ENCODE peak calls at places on chromosomes 11 and 22, in five cellular contexts. H is PC-3, P is fibroblast of lung, U is lower lobe of right lung, V is stomach. Q is an unnamed sample.

GRCh38 chr11:122071680-122072321 is 44.2 kb downstream of the BLID start:
- DNase-seq in U (no peak), V (no peak), P (peak), H (no peak), Q (no peak)

GRCh38 chr11:3134218-3134621 is 30.9 kb downstream of the OSBPL5 start:
- DNase-seq in V (no peak), U (peak), H (no peak), P (no peak), Q (no peak)

GRCh38 chr22:26975381-26975780 is 318.0 kb downstream of the MIAT start:
- DNase-seq in P (peak), U (no peak), V (no peak), H (no peak), Q (peak)

GRCh38 chr22:24436553-24436952 is 9.2 kb downstream of the ADORA2A start:
- DNase-seq in V (no peak), H (no peak), P (no peak), U (no peak), Q (no peak)

GRCh38 chr22:39739338-39740027 is 154.1 kb downstream of the ENTHD1 start:
- DNase-seq in H (peak), U (no peak), P (no peak), V (no peak), Q (no peak)

GRCh38 chr11:13717331-13717730 is 48.9 kb downstream of the FAR1 start:
- DNase-seq in U (no peak), H (peak), V (no peak), P (peak), Q (no peak)

GRCh38 chr11:45654242-45654641 is 11.2 kb downstream of the CHST1 start:
- DNase-seq in P (no peak), H (no peak), V (no peak), U (peak), Q (no peak)

GRCh38 chr22:37803195-37803635 is 4.5 kb upstream of the GCAT start:
- DNase-seq in H (no peak), U (no peak), P (no peak), V (no peak), Q (no peak)

GRCh38 chr11:20754957-20755356 is 85.6 kb downstream of the NELL1 start:
- DNase-seq in H (no peak), P (no peak), V (no peak), U (no peak), Q (no peak)

GRCh38 chr11:64758330-64759079 is 1.3 kb downstream of the PYGM start:
- DNase-seq in U (peak), P (no peak), V (no peak), H (no peak), Q (no peak)

GRCh38 chr22:24435861-24436351 is 8.5 kb downstream of the ADORA2A start:
- DNase-seq in P (no peak), V (no peak), U (no peak), H (no peak), Q (no peak)

GRCh38 chr11:70615036-70615875 is 216.9 kb downstream of the CTTN start:
- DNase-seq in P (no peak), V (no peak), H (no peak), U (no peak), Q (no peak)

GRCh38 chr11:75431533-75432525 is 1.2 kb downstream of the KLHL35 start:
- DNase-seq in H (no peak), U (no peak), V (no peak), P (no peak), Q (no peak)

GRCh38 chr11:393219-394033 is 583 bp upstream of the PKP3 start:
- DNase-seq in V (peak), U (peak), H (peak), P (peak), Q (peak)

GRCh38 chr11:127950162-127950561 is 637.2 kb downstream of the ETS1 start:
- DNase-seq in H (no peak), P (no peak), U (no peak), V (no peak), Q (no peak)

GRCh38 chr11:64717268-64717578 is 5.8 kb downstream of the NRXN2 start:
- DNase-seq in H (no peak), V (no peak), P (no peak), U (no peak), Q (no peak)

GRCh38 chr11:44611687-44612437 is 46.4 kb downstream of the CD82 start:
- DNase-seq in P (peak), H (no peak), V (no peak), U (no peak), Q (no peak)

GRCh38 chr11:118398797-118399564 is 2.4 kb upstream of the ATP5MG start:
- DNase-seq in V (no peak), P (no peak), H (no peak), U (no peak), Q (no peak)

GRCh38 chr22:41902016-41902415 is 12.9 kb downstream of the SHISA8 start:
- DNase-seq in V (no peak), P (no peak), H (no peak), U (no peak), Q (no peak)

GRCh38 chr22:41904450-41905410 is 10.1 kb downstream of the SHISA8 start:
- DNase-seq in V (no peak), U (no peak), P (no peak), H (no peak), Q (no peak)

GRCh38 chr22:41900652-41901312 is 14.1 kb downstream of the SHISA8 start:
- DNase-seq in V (no peak), P (no peak), H (no peak), U (peak), Q (no peak)

GRCh38 chr22:41905411-41906202 is 9.3 kb downstream of the SHISA8 start:
- DNase-seq in H (no peak), V (no peak), U (no peak), P (no peak), Q (no peak)

GRCh38 chr22:41902932-41903421 is 11.9 kb downstream of the SHISA8 start:
- DNase-seq in H (no peak), V (peak), P (no peak), U (no peak), Q (no peak)
- H3K27ac ChIP-seq in H (no peak), V (peak), P (no peak), U (no peak), Q (peak)

DNA sequence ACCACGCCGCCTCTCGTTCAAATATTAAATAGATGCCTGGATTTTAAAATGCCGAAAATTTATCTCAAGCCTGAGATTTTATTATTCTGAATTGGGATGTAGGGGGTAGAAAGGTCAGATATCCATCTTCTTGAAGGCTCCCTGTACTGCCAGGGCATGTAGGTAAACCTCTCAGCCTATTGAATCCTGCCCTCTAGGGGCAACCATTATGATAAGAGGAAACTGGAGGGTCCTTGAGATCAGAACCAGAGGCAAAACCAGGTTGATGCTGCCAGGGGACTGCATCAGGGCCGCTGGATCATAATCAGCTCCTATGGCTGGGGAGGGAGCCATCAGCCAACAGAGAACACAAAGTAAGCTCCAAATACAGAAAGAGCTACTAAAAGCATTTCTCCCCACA is 92.4 kb downstream of the KCNC1 start:
- DNase-seq in U (no peak), H (peak), V (no peak), P (no peak), Q (peak)
- TF ChIP-seq CTCF in U (no peak), H (peak), V (no peak), P (no peak), Q (peak)

DNA sequence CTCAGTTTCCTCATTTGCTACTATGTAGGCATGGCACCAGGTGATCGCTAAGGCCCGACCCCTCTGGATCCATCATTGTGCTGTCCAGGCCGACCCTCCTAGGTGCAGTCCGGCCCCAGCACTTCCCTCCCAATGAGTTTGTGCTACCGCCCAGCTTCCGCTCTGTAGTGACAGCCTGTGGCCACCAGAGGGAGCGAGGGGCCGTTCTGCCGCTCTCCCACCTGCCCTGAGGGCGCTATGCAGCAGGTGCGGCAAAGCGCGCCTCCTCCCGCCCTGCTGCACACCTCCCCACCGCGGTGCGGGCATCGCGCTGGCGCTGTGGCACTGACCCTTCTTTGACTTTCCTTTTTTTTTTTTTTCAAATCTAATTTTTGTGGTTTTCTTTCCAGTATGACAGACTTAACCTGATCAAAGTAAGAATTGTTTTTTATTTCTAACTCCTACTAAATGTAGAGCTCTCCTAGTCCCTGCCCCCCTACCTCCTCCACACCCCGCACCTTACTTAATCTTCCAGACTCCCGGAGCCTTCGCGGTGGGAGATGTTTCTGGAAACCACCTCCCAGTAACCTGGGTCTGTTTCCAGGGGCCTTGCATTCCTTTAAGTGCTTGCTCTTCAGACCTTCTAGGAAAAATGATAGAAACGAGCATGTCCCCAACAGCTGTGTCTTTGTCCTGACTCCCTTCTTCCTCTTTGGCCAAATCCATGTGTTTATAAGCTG is 73.7 kb downstream of the SCN3B start:
- DNase-seq in P (peak), H (peak), V (peak), U (peak), Q (peak)
- H3K27ac ChIP-seq in P (no peak), H (no peak), V (no peak), U (no peak), Q (no peak)

GRCh38 chr11:107858217-107859070 is at the start of gene SLC35F2:
- DNase-seq in P (peak), V (peak), U (peak), H (peak), Q (peak)
- TF ChIP-seq CTCF in P (no peak), V (no peak), U (no peak), H (peak), Q (no peak)

DNA sequence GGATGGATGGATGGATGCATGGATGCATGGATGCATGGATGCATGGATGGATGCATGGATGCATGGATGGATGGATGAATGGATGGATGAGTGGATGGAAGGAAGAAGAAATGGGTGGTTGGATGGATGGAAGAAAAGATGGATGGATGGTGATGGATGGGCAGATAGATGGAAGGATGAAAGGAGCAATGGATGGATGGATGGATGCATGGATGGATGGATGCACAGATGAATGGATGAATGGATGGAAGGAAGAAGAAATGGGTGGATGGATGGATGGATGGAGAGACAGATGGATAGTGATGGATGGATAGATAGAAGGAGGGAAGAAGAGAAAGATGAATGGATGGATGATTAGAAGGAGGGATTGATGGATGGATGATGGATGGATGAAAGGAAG is 30.2 kb upstream of the LINC01488 start:
- DNase-seq in P (no peak), V (no peak), H (no peak), U (no peak), Q (no peak)
- H3K27ac ChIP-seq in P (no peak), V (no peak), H (no peak), U (no peak), Q (no peak)

DNA sequence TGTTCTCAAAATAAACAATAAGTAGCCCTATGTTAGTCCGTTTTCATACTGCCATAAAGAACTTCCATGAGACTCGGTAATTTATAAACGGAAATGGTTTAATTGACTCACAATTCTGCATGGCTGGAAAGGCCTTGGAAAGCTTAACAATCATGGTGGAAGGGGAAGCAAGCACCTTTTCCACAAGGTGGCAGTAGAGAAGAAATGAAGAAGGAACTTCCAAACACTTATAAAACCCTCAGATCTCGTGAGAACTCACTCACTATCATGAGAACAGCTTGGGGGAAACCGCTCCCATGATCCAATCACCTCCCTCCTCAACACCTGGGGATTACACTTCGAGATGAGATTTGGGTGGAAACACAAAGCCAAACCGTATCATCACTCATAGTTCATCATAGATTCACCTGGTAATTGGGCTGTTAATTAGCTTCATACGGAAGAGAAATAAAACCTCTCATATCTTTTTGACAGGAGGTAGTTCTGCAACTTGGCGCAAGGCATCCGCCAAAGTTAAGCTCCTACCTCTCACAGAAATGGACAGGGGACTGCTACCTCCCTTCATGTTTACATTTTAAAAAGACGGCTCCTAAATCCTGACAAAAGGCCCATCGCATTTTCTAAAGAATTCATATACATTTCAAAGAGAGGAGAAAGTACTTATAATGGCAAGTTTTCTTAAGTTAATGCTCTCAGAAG is 49.0 kb downstream of the MUC15 start:
- DNase-seq in U (no peak), V (no peak), P (peak), H (peak), Q (no peak)
- TF ChIP-seq CTCF in U (no peak), V (no peak), P (peak), H (peak), Q (peak)

GRCh38 chr11:72741429-72741833 is 10.8 kb downstream of the ARAP1 start:
- DNase-seq in V (no peak), P (peak), H (peak), U (peak), Q (peak)

GRCh38 chr11:72743321-72744221 is 8.6 kb downstream of the ARAP1 start:
- DNase-seq in H (no peak), U (no peak), V (no peak), P (no peak), Q (no peak)

GRCh38 chr11:72742522-72743320 is 9.5 kb downstream of the ARAP1 start:
- DNase-seq in P (no peak), U (no peak), V (no peak), H (no peak), Q (no peak)

GRCh38 chr11:72740562-72741428 is 11.4 kb downstream of the ARAP1 start:
- DNase-seq in H (no peak), P (no peak), V (no peak), U (no peak), Q (no peak)

GRCh38 chr11:72741849-72742521 is 10.2 kb downstream of the ARAP1 start:
- DNase-seq in P (no peak), V (no peak), H (no peak), U (peak), Q (no peak)
- H3K27ac ChIP-seq in P (no peak), V (no peak), H (peak), U (peak), Q (peak)

DNA sequence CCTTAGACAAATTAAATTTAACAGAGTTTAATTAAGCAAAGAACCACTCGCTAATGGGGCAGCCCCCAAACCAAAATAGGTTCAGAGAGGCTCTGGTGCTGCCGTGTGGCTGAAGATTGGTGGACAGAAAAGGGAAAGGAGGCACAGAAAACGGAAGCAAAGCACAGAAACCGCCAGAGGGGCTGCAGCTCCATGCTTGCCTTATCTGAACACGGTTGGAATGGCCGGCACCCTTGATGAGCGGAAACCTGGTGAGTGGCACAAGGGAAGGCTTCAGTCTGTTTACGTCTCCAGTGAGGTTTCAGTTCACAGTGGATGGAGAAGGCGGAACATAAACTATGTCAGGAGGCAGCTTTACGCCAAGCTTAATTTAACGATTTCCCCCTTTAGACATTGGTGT is 5.2 kb upstream of the PRR33 start:
- DNase-seq in V (no peak), H (no peak), P (no peak), U (no peak), Q (no peak)
- TF ChIP-seq CTCF in V (no peak), H (no peak), P (no peak), U (no peak), Q (no peak)

DNA sequence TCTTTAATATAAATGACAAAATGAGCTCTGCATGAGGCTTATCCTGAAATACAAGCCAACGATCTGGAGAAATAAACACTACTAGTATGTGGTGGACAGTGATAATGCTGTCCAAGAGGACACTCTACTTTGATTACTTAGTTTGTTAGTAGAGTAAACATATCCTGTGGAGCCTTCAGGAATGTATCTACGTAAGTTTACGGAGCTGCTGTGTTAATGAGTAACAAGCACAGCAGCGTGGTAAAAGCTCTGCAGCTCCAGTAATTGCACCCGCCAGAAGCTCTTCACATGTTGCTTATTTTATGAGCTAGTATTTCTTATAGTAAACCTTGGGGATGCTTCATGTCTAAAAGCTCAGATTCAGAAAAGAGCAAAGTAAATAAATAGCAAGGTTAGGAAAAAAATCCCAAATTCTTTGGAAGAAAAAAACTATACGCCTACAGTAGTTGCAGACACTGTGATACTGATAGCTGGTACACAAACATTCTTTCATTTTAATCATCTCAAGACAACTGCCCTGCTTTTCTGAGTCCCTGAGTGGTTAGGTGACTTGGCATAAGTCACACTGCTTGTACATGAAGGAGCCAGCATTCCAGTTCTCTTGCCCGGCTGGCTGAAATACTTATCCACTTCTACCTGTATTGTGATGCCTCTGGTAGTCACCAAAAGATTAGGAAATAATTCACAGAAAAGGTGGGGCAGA is 32.7 kb upstream of the CCDC34 start:
- DNase-seq in U (no peak), V (peak), P (peak), H (peak), Q (no peak)
- H3K27ac ChIP-seq in U (no peak), V (peak), P (no peak), H (peak), Q (no peak)

GRCh38 chr11:131064373-131064991 is 148.2 kb upstream of the SNX19 start:
- DNase-seq in H (peak), P (peak), V (peak), U (no peak), Q (peak)
- TF ChIP-seq CTCF in H (peak), P (peak), V (peak), U (peak), Q (peak)

Q was measured in RWPE1.